ENCODE peak calls at places on chromosomes 6 and 20, in seven cellular contexts. One of them, this sample, is unnamed.

GRCh38 chr20:56451056-56451765 is 17.2 kb upstream of the RTF2 start:
- DNase-seq in natural killer cell: no peak
- DNase-seq in stimulated activated CD8-positive, alpha-beta memory T cell treated with anti-CD3 and anti-CD28 coated beads, Interleukin-2, amount 100 ng/mL, for 1 hour: no peak
- DNase-seq in fibroblast of the aortic adventitia: no peak
- DNase-seq in kidney tubule cell: no peak
- DNase-seq in epithelial cell of esophagus: peak; percentile 22
- DNase-seq in tibial nerve: no peak
- DNase-seq in this sample: no peak

GRCh38 chr6:15086273-15087158 is 159.4 kb upstream of the JARID2 start:
- DNase-seq in natural killer cell: no peak
- DNase-seq in stimulated activated CD8-positive, alpha-beta memory T cell treated with anti-CD3 and anti-CD28 coated beads, Interleukin-2, amount 100 ng/mL, for 1 hour: no peak
- DNase-seq in epithelial cell of esophagus: no peak
- DNase-seq in kidney tubule cell: no peak
- DNase-seq in tibial nerve: no peak
- DNase-seq in fibroblast of the aortic adventitia: no peak
- DNase-seq in this sample: no peak

GRCh38 chr20:34008477-34008876 is 14.8 kb downstream of the RALY start:
- DNase-seq in tibial nerve: no peak
- DNase-seq in stimulated activated CD8-positive, alpha-beta memory T cell treated with anti-CD3 and anti-CD28 coated beads, Interleukin-2, amount 100 ng/mL, for 1 hour: no peak
- DNase-seq in kidney tubule cell: no peak
- DNase-seq in fibroblast of the aortic adventitia: no peak
- DNase-seq in epithelial cell of esophagus: no peak
- DNase-seq in natural killer cell: no peak
- DNase-seq in this sample: no peak

GRCh38 chr6:122734529-122735203 is 44.9 kb upstream of the FABP7 start:
- DNase-seq in tibial nerve: no peak
- DNase-seq in stimulated activated CD8-positive, alpha-beta memory T cell treated with anti-CD3 and anti-CD28 coated beads, Interleukin-2, amount 100 ng/mL, for 1 hour: no peak
- DNase-seq in natural killer cell: no peak
- DNase-seq in epithelial cell of esophagus: peak; percentile 7
- DNase-seq in fibroblast of the aortic adventitia: no peak
- DNase-seq in kidney tubule cell: no peak
- DNase-seq in this sample: no peak

GRCh38 chr6:90319979-90320667 is 23.5 kb upstream of the BACH2 start:
- DNase-seq in epithelial cell of esophagus: no peak
- DNase-seq in stimulated activated CD8-positive, alpha-beta memory T cell treated with anti-CD3 and anti-CD28 coated beads, Interleukin-2, amount 100 ng/mL, for 1 hour: no peak
- DNase-seq in natural killer cell: no peak
- DNase-seq in tibial nerve: no peak
- DNase-seq in kidney tubule cell: no peak
- DNase-seq in fibroblast of the aortic adventitia: no peak
- DNase-seq in this sample: no peak

GRCh38 chr6:110125361-110125760 is 54.1 kb downstream of the WASF1 start:
- DNase-seq in tibial nerve: no peak
- DNase-seq in fibroblast of the aortic adventitia: no peak
- DNase-seq in natural killer cell: no peak
- DNase-seq in stimulated activated CD8-positive, alpha-beta memory T cell treated with anti-CD3 and anti-CD28 coated beads, Interleukin-2, amount 100 ng/mL, for 1 hour: no peak
- DNase-seq in kidney tubule cell: no peak
- DNase-seq in epithelial cell of esophagus: no peak
- DNase-seq in this sample: no peak

GRCh38 chr6:91669154-91669903 is 1082.5 kb upstream of the MAP3K7 start:
- DNase-seq in stimulated activated CD8-positive, alpha-beta memory T cell treated with anti-CD3 and anti-CD28 coated beads, Interleukin-2, amount 100 ng/mL, for 1 hour: no peak
- DNase-seq in fibroblast of the aortic adventitia: no peak
- DNase-seq in epithelial cell of esophagus: no peak
- DNase-seq in tibial nerve: no peak
- DNase-seq in kidney tubule cell: no peak
- DNase-seq in natural killer cell: no peak
- DNase-seq in this sample: peak; percentile 64

GRCh38 chr20:64268180-64268579 is 12.6 kb downstream of the PCMTD2 start:
- DNase-seq in tibial nerve: no peak
- DNase-seq in epithelial cell of esophagus: no peak
- DNase-seq in kidney tubule cell: no peak
- DNase-seq in natural killer cell: no peak
- DNase-seq in stimulated activated CD8-positive, alpha-beta memory T cell treated with anti-CD3 and anti-CD28 coated beads, Interleukin-2, amount 100 ng/mL, for 1 hour: no peak
- DNase-seq in fibroblast of the aortic adventitia: no peak
- DNase-seq in this sample: no peak

GRCh38 chr6:108635505-108636226 is 74.9 kb downstream of the FOXO3 start:
- DNase-seq in kidney tubule cell: no peak
- DNase-seq in fibroblast of the aortic adventitia: no peak
- DNase-seq in stimulated activated CD8-positive, alpha-beta memory T cell treated with anti-CD3 and anti-CD28 coated beads, Interleukin-2, amount 100 ng/mL, for 1 hour: peak; percentile 26
- DNase-seq in epithelial cell of esophagus: peak; percentile 17
- DNase-seq in tibial nerve: no peak
- DNase-seq in natural killer cell: peak; percentile 55
- DNase-seq in this sample: no peak

GRCh38 chr6:17630511-17631073 is 30.5 kb downstream of the FAM8A1 start:
- DNase-seq in tibial nerve: no peak
- DNase-seq in natural killer cell: no peak
- DNase-seq in fibroblast of the aortic adventitia: no peak
- DNase-seq in stimulated activated CD8-positive, alpha-beta memory T cell treated with anti-CD3 and anti-CD28 coated beads, Interleukin-2, amount 100 ng/mL, for 1 hour: no peak
- DNase-seq in epithelial cell of esophagus: peak; percentile 7
- DNase-seq in kidney tubule cell: no peak
- DNase-seq in this sample: no peak

GRCh38 chr6:15510536-15511247 is 152.1 kb downstream of the DTNBP1 start:
- DNase-seq in stimulated activated CD8-positive, alpha-beta memory T cell treated with anti-CD3 and anti-CD28 coated beads, Interleukin-2, amount 100 ng/mL, for 1 hour: no peak
- DNase-seq in fibroblast of the aortic adventitia: no peak
- DNase-seq in epithelial cell of esophagus: no peak
- DNase-seq in tibial nerve: no peak
- DNase-seq in kidney tubule cell: no peak
- DNase-seq in natural killer cell: no peak
- DNase-seq in this sample: no peak

GRCh38 chr20:20837574-20838021 is 125.2 kb upstream of the RALGAPA2 start:
- DNase-seq in stimulated activated CD8-positive, alpha-beta memory T cell treated with anti-CD3 and anti-CD28 coated beads, Interleukin-2, amount 100 ng/mL, for 1 hour: no peak
- DNase-seq in natural killer cell: no peak
- DNase-seq in kidney tubule cell: peak; percentile 61
- DNase-seq in tibial nerve: peak; percentile 28
- DNase-seq in fibroblast of the aortic adventitia: peak; percentile 58
- DNase-seq in epithelial cell of esophagus: peak; percentile 57
- DNase-seq in this sample: no peak

GRCh38 chr20:59402697-59403096 is 102.3 kb downstream of the EDN3 start:
- DNase-seq in natural killer cell: no peak
- DNase-seq in fibroblast of the aortic adventitia: no peak
- DNase-seq in epithelial cell of esophagus: peak; percentile 13
- DNase-seq in stimulated activated CD8-positive, alpha-beta memory T cell treated with anti-CD3 and anti-CD28 coated beads, Interleukin-2, amount 100 ng/mL, for 1 hour: no peak
- DNase-seq in kidney tubule cell: no peak
- DNase-seq in tibial nerve: no peak
- DNase-seq in this sample: peak; percentile 1

GRCh38 chr6:131258816-131259476 is 123.7 kb downstream of the AKAP7 start:
- DNase-seq in stimulated activated CD8-positive, alpha-beta memory T cell treated with anti-CD3 and anti-CD28 coated beads, Interleukin-2, amount 100 ng/mL, for 1 hour: no peak
- DNase-seq in tibial nerve: no peak
- DNase-seq in kidney tubule cell: peak; percentile 91
- DNase-seq in fibroblast of the aortic adventitia: no peak
- DNase-seq in natural killer cell: no peak
- DNase-seq in epithelial cell of esophagus: peak; percentile 58
- DNase-seq in this sample: no peak

This sample was measured in cerebellar nuclear complex.